ENCODE peak calls at places on chromosomes 6 and 20, in nine cellular contexts. B, Y, C, I, E, V, P, J and N are unnamed samples.

GRCh38 chr20:56380375-56380774 is 11.6 kb downstream of the AURKA start:
- DNase-seq in Y (no peak), B (no peak), J (no peak), E (no peak), I (no peak), P (no peak), C (no peak), V (no peak), N (no peak)

GRCh38 chr6:155274106-155274505 is 10.3 kb downstream of the CLDN20 start:
- DNase-seq in E (peak), Y (no peak), C (no peak), B (no peak), J (no peak), P (no peak), V (no peak), I (no peak), N (no peak)

GRCh38 chr6:5763407-5763806 is 243.3 kb downstream of the NRN1 start:
- DNase-seq in B (no peak), E (peak), Y (no peak), P (peak), J (no peak), V (no peak), C (no peak), I (no peak), N (no peak)

GRCh38 chr20:38136421-38137245 is 28.4 kb downstream of the TGM2 start:
- DNase-seq in C (no peak), P (no peak), E (no peak), I (no peak), B (no peak), Y (no peak), V (no peak), J (no peak), N (no peak)

GRCh38 chr6:150448221-150448620 is 79.4 kb downstream of the IYD start:
- DNase-seq in J (no peak), C (no peak), B (no peak), E (peak), Y (no peak), I (no peak), V (no peak), P (peak), N (no peak)

GRCh38 chr20:63692436-63693078 is 3.9 kb upstream of the TNFRSF6B start:
- DNase-seq in P (peak), E (peak), Y (no peak), J (no peak), I (no peak), B (no peak), C (no peak), V (no peak), N (no peak)

GRCh38 chr6:46437671-46438221 is 53.5 kb downstream of the RCAN2 start:
- DNase-seq in J (no peak), B (no peak), I (no peak), V (no peak), C (no peak), E (peak), Y (no peak), P (no peak), N (no peak)

GRCh38 chr6:156378853-156379252 is 398.3 kb upstream of the ARID1B start:
- DNase-seq in V (peak), B (peak), P (no peak), J (no peak), I (no peak), C (no peak), Y (no peak), E (no peak), N (no peak)

GRCh38 chr6:866316-866715 is 173.4 kb upstream of the EXOC2 start:
- DNase-seq in Y (peak), V (no peak), I (no peak), P (no peak), E (no peak), B (no peak), J (no peak), C (no peak), N (no peak)

GRCh38 chr6:143236151-143236788 is 175.6 kb downstream of the AIG1 start:
- DNase-seq in E (peak), Y (no peak), B (peak), P (peak), C (peak), J (peak), I (no peak), V (no peak), N (no peak)

GRCh38 chr6:80976336-80976735 is 776.1 kb downstream of the TENT5A start:
- DNase-seq in E (peak), V (no peak), B (no peak), I (no peak), J (no peak), P (no peak), C (no peak), Y (no peak), N (no peak)

GRCh38 chr6:157892363-157892878 is 69.4 kb downstream of the SNX9 start:
- DNase-seq in Y (no peak), E (no peak), C (no peak), J (no peak), B (no peak), V (no peak), P (no peak), I (no peak), N (no peak)

GRCh38 chr6:118875672-118876071 is 18.3 kb upstream of the ASF1A start:
- DNase-seq in P (peak), C (no peak), Y (no peak), V (no peak), E (no peak), I (no peak), B (no peak), J (no peak), N (no peak)

GRCh38 chr6:86871681-86872080 is 65.6 kb upstream of the HTR1E start:
- DNase-seq in I (no peak), C (no peak), P (no peak), V (no peak), J (no peak), B (no peak), Y (peak), E (no peak), N (no peak)

GRCh38 chr20:53888510-53888909 is 181.9 kb downstream of the BCAS1 start:
- DNase-seq in C (no peak), J (no peak), P (no peak), I (no peak), B (no peak), V (no peak), Y (no peak), E (no peak), N (no peak)

GRCh38 chr6:148370171-148370570 is 27.5 kb downstream of the SASH1 start:
- DNase-seq in J (no peak), V (no peak), B (no peak), Y (no peak), I (no peak), C (no peak), P (no peak), E (peak), N (no peak)

GRCh38 chr20:41230136-41230535 is 87.4 kb downstream of the ZHX3 start:
- DNase-seq in Y (no peak), C (no peak), J (no peak), B (no peak), I (no peak), E (no peak), V (no peak), P (no peak), N (no peak)

GRCh38 chr6:122385857-122386256 is 13.6 kb upstream of the HSF2 start:
- DNase-seq in V (no peak), E (no peak), I (no peak), Y (no peak), J (no peak), B (no peak), P (no peak), C (no peak), N (no peak)

GRCh38 chr20:57024849-57025248 is 241.6 kb downstream of the BMP7 start:
- DNase-seq in C (no peak), Y (no peak), P (no peak), J (no peak), I (no peak), V (no peak), E (no peak), B (no peak), N (no peak)

GRCh38 chr20:37334450-37334849 is 11.5 kb upstream of the SRC start:
- DNase-seq in J (no peak), P (no peak), E (no peak), B (no peak), C (no peak), V (no peak), Y (no peak), I (no peak), N (no peak)

GRCh38 chr20:35773154-35773751 is 1.4 kb downstream of the PHF20 start:
- DNase-seq in J (no peak), I (peak), P (peak), Y (peak), V (peak), E (peak), B (peak), C (no peak), N (peak)

GRCh38 chr6:21200056-21200870 is 393.3 kb upstream of the SOX4 start:
- DNase-seq in C (no peak), Y (peak), E (no peak), B (no peak), P (no peak), J (peak), V (no peak), I (no peak), N (no peak)

GRCh38 chr6:125469915-125470314 is 168.1 kb upstream of the HDDC2 start:
- DNase-seq in V (no peak), B (no peak), Y (no peak), J (no peak), P (no peak), I (no peak), E (no peak), C (no peak), N (no peak)

GRCh38 chr6:110039996-110040383 is 61.9 kb downstream of the GPR6 start:
- DNase-seq in C (peak), Y (peak), J (no peak), B (peak), V (peak), I (peak), P (peak), E (peak), N (peak)

GRCh38 chr6:112398686-112399085 is 51.6 kb downstream of the RFPL4B start:
- DNase-seq in J (no peak), E (no peak), C (no peak), B (no peak), I (no peak), P (no peak), V (no peak), Y (no peak), N (no peak)

GRCh38 chr6:113018351-113019151 is 671.4 kb downstream of the RFPL4B start:
- DNase-seq in B (no peak), J (no peak), Y (no peak), P (peak), C (no peak), E (peak), V (no peak), I (no peak), N (peak)

GRCh38 chr6:170027111-170028043 is 263.5 kb downstream of the DLL1 start:
- DNase-seq in I (no peak), V (no peak), P (peak), E (peak), B (no peak), Y (no peak), J (no peak), C (no peak), N (no peak)

GRCh38 chr6:135555550-135555949 is 58.0 kb upstream of the AHI1 start:
- DNase-seq in P (no peak), V (peak), C (no peak), J (no peak), Y (no peak), I (no peak), E (no peak), B (peak), N (no peak)

GRCh38 chr6:89566930-89567634 is 71.5 kb downstream of the LYRM2 start:
- DNase-seq in B (peak), P (no peak), V (no peak), I (peak), C (no peak), E (no peak), J (no peak), Y (no peak), N (no peak)

GRCh38 chr20:44714701-44715494 is at the start of gene CCN5:
- DNase-seq in I (no peak), P (peak), C (peak), V (no peak), Y (no peak), J (peak), E (peak), B (no peak), N (peak)

GRCh38 chr20:38894091-38894847 is 31.9 kb upstream of the FAM83D start:
- DNase-seq in C (no peak), P (no peak), V (no peak), E (peak), J (peak), Y (no peak), B (peak), I (no peak), N (no peak)

GRCh38 chr6:170160031-170160627 is 130.7 kb downstream of the DLL1 start:
- DNase-seq in J (no peak), P (no peak), V (peak), Y (no peak), E (no peak), I (no peak), B (no peak), C (peak), N (no peak)

GRCh38 chr20:63292292-63292701 is 689 bp upstream of the COL20A1 start:
- DNase-seq in C (no peak), B (no peak), Y (no peak), E (no peak), J (no peak), I (no peak), P (no peak), V (no peak), N (no peak)

GRCh38 chr6:41692735-41693134 is 42.7 kb downstream of the TFEB start:
- DNase-seq in P (no peak), V (no peak), J (no peak), B (no peak), C (no peak), Y (no peak), E (no peak), I (no peak), N (no peak)

GRCh38 chr20:33459599-33459998 is 16.0 kb upstream of the SNTA1 start:
- DNase-seq in E (no peak), V (no peak), P (no peak), C (no peak), J (no peak), Y (no peak), B (no peak), I (no peak), N (no peak)

GRCh38 chr20:33460711-33461110 is 17.1 kb upstream of the SNTA1 start:
- DNase-seq in V (peak), I (no peak), E (no peak), B (no peak), P (no peak), Y (no peak), J (no peak), C (no peak), N (no peak)

GRCh38 chr20:33466303-33466646 is 22.7 kb upstream of the SNTA1 start:
- DNase-seq in E (no peak), C (no peak), B (no peak), P (no peak), V (peak), I (no peak), J (no peak), Y (no peak), N (no peak)

GRCh38 chr20:33465536-33466302 is 22.2 kb upstream of the SNTA1 start:
- DNase-seq in I (peak), V (no peak), E (no peak), Y (no peak), B (no peak), C (no peak), P (no peak), J (no peak), N (no peak)

GRCh38 chr20:33463332-33464101 is 20.0 kb upstream of the SNTA1 start:
- DNase-seq in C (no peak), E (no peak), J (no peak), V (no peak), I (no peak), B (no peak), P (no peak), Y (no peak), N (no peak)
- TF ChIP-seq EZH2phosphoT487 in C (no peak), E (no peak), J (no peak), V (no peak), I (no peak), B (no peak), P (no peak), Y (no peak), N (no peak)

GRCh38 chr6:138785092-138785491 is 10.8 kb upstream of the ECT2L start:
- DNase-seq in I (no peak), E (no peak), B (no peak), J (no peak), P (no peak), Y (no peak), V (no peak), C (no peak), N (no peak)
- H3K27ac ChIP-seq in I (no peak), E (no peak), B (no peak), J (no peak), P (no peak), Y (no peak), V (no peak), C (no peak), N (no peak)

DNA sequence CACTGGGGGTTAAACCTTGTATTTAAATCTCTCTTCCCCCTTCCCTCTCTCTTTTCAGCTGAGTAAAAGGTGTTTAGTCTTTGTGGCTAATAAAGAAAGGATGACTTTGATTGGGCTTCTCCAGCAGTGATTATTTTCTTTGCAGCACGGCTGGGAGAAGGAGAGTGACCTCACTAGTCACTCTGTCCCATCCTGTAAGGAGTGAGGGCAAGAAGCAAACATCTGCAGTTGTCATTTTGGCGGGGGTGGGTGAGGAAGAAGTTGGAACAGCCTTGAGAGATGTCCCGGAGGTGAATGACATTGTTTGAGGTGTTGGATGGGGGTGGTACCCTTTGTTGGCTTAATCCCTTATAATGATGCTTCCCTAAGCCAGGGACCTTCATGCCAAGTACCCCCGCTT is 223.6 kb downstream of the EYA2 start:
- DNase-seq in J (no peak), P (no peak), C (no peak), B (no peak), E (peak), V (no peak), I (peak), Y (no peak), N (no peak)
- TF ChIP-seq EZH2phosphoT487 in J (no peak), P (no peak), C (no peak), B (no peak), E (no peak), V (no peak), I (no peak), Y (no peak), N (no peak)

GRCh38 chr6:6842301-6842700 is 253.8 kb downstream of the LY86 start:
- DNase-seq in C (no peak), B (no peak), I (no peak), Y (no peak), J (no peak), E (no peak), V (no peak), P (no peak), N (no peak)
- H3K27ac ChIP-seq in C (no peak), B (no peak), I (no peak), Y (no peak), J (no peak), E (no peak), V (no peak), P (peak), N (peak)

GRCh38 chr6:33430334-33430733 is 10.5 kb downstream of the SYNGAP1 start:
- DNase-seq in B (no peak), V (no peak), E (no peak), I (no peak), C (no peak), P (no peak), Y (no peak), J (no peak), N (no peak)
- TF ChIP-seq EZH2phosphoT487 in B (no peak), V (no peak), E (no peak), I (no peak), C (no peak), P (no peak), Y (no peak), J (no peak), N (no peak)

DNA sequence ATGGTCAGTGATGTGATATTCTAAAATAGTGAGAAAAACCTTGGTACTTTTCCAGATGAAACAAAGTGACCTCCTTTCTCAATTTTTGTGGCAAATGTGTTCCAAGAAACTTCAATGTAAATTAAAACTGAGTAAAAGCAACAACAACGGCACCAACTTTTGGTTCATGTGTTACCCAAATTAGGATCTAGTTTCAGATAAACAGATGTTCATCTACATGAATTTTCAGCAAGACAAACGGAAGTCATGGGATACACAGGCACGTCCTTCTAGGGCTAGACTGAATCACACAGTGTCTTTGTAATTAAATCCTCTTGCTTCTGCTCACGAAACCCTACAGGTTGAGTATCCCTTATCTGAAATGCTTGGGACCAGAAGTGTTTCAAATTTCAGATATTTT is 915.2 kb downstream of the TFAP2A start:
- DNase-seq in P (no peak), E (peak), B (no peak), Y (peak), C (no peak), V (no peak), J (no peak), I (no peak), N (no peak)
- H3K27ac ChIP-seq in P (no peak), E (peak), B (no peak), Y (peak), C (no peak), V (no peak), J (peak), I (no peak), N (no peak)

GRCh38 chr20:34479627-34480026 is 36.6 kb upstream of the DYNLRB1 start:
- DNase-seq in J (no peak), B (no peak), E (no peak), P (no peak), C (no peak), I (no peak), V (no peak), Y (no peak), N (no peak)

GRCh38 chr20:34472246-34472925 is 43.8 kb upstream of the DYNLRB1 start:
- DNase-seq in C (peak), V (no peak), J (no peak), I (no peak), E (peak), P (peak), Y (peak), B (no peak), N (peak)

GRCh38 chr20:34473262-34473883 is 42.8 kb upstream of the DYNLRB1 start:
- DNase-seq in J (peak), I (peak), B (peak), V (peak), C (peak), P (peak), Y (peak), E (peak), N (peak)

GRCh38 chr20:34475979-34476736 is 40.1 kb upstream of the DYNLRB1 start:
- DNase-seq in P (peak), B (peak), E (peak), C (no peak), V (peak), Y (peak), J (peak), I (peak), N (peak)
- TF ChIP-seq EZH2phosphoT487 in P (no peak), B (no peak), E (no peak), C (no peak), V (no peak), Y (no peak), J (no peak), I (no peak), N (no peak)

GRCh38 chr6:108654465-108655106 is 93.9 kb downstream of the FOXO3 start:
- DNase-seq in V (no peak), P (no peak), E (no peak), I (no peak), J (no peak), B (no peak), C (no peak), Y (no peak), N (no peak)
- H3K27ac ChIP-seq in V (no peak), P (no peak), E (peak), I (no peak), J (peak), B (no peak), C (no peak), Y (no peak), N (peak)